ENCODE peak calls at places on chromosomes 6 and 20, in four cellular contexts. G is HepG2, A is A549, W is K562. Z is an unnamed sample.

GRCh38 chr6:19413323-19413722 is 423.8 kb upstream of the ID4 start:
- DNase-seq in G (no peak), A (no peak), W (no peak), Z (no peak)

GRCh38 chr20:11103866-11104265 is 430.1 kb upstream of the JAG1 start:
- DNase-seq in G (no peak), A (no peak), W (no peak), Z (no peak)

GRCh38 chr6:125182237-125183018 is 28.9 kb downstream of the TPD52L1 start:
- DNase-seq in G (no peak), A (no peak), W (no peak), Z (no peak)

GRCh38 chr20:33301192-33301930 is 18.3 kb downstream of the BPIFB1 start:
- DNase-seq in G (no peak), A (peak), W (no peak), Z (no peak)

GRCh38 chr6:107330190-107330589 is 129.2 kb downstream of the PDSS2 start:
- DNase-seq in G (no peak), A (no peak), W (no peak), Z (no peak)

GRCh38 chr6:68572525-68572924 is 62.6 kb upstream of the ADGRB3 start:
- DNase-seq in G (peak), A (peak), W (peak), Z (peak)

GRCh38 chr6:154298297-154298696 is 58.3 kb downstream of the IPCEF1 start:
- DNase-seq in G (peak), A (no peak), W (no peak), Z (no peak)

GRCh38 chr6:36292170-36292569 is 22.3 kb downstream of the PNPLA1 start:
- DNase-seq in G (no peak), A (no peak), W (no peak), Z (no peak)

GRCh38 chr6:119978274-119978889 is 628.8 kb upstream of the MAN1A1 start:
- DNase-seq in G (peak), A (peak), W (no peak), Z (no peak)

GRCh38 chr6:74931567-74931966 is 274.3 kb downstream of the COL12A1 start:
- DNase-seq in G (no peak), A (no peak), W (no peak), Z (no peak)

GRCh38 chr20:20286061-20286460 is 81.8 kb upstream of the INSM1 start:
- DNase-seq in G (no peak), A (no peak), W (no peak), Z (no peak)

GRCh38 chr20:30816182-30816645 is 441.2 kb upstream of the DEFB115 start:
- DNase-seq in G (no peak), A (no peak), W (peak), Z (peak)

GRCh38 chr6:69785697-69786096 is 11.1 kb downstream of the LMBRD1 start:
- DNase-seq in G (no peak), A (no peak), W (no peak), Z (no peak)

GRCh38 chr20:38927902-38928578 is 1.8 kb downstream of the FAM83D start:
- DNase-seq in G (no peak), A (peak), W (no peak), Z (no peak)

GRCh38 chr6:73694711-73695411 is 1.1 kb upstream of the CD109 start:
- DNase-seq in G (no peak), A (peak), W (no peak), Z (no peak)

GRCh38 chr6:37027036-37027720 is 21.7 kb downstream of the FGD2 start:
- DNase-seq in G (no peak), A (no peak), W (no peak), Z (no peak)

GRCh38 chr6:142400495-142400894 is 98.7 kb downstream of the ADGRG6 start:
- DNase-seq in G (no peak), A (no peak), W (peak), Z (no peak)

GRCh38 chr20:41232971-41233926 is 84.3 kb downstream of the ZHX3 start:
- DNase-seq in G (no peak), A (peak), W (no peak), Z (no peak)

GRCh38 chr20:61355585-61355984 is 103.5 kb downstream of the CDH4 start:
- DNase-seq in G (no peak), A (no peak), W (no peak), Z (no peak)

GRCh38 chr20:38187512-38187911 is 22.4 kb upstream of the TGM2 start:
- DNase-seq in G (peak), A (no peak), W (no peak), Z (peak)

GRCh38 chr6:105867280-105867679 is 218.9 kb upstream of the PRDM1 start:
- DNase-seq in G (no peak), A (no peak), W (no peak), Z (no peak)

GRCh38 chr6:2746557-2747061 is 4.1 kb downstream of the MYLK4 start:
- DNase-seq in G (no peak), A (no peak), W (no peak), Z (no peak)

GRCh38 chr6:104787305-104787704 is 72.4 kb downstream of the HACE1 start:
- DNase-seq in G (no peak), A (no peak), W (no peak), Z (no peak)

GRCh38 chr6:89792881-89793280 is 26.7 kb downstream of the MDN1 start:
- DNase-seq in G (peak), A (peak), W (peak), Z (no peak)

GRCh38 chr6:155604991-155605390 is 149.4 kb upstream of the NOX3 start:
- DNase-seq in G (no peak), A (peak), W (no peak), Z (no peak)

GRCh38 chr20:63280929-63281545 is 8.4 kb downstream of the ARFGAP1 start:
- DNase-seq in G (no peak), A (peak), W (no peak), Z (peak)

GRCh38 chr6:169935348-169935718 is 183.9 kb downstream of the ERMARD start:
- DNase-seq in G (no peak), A (no peak), W (no peak), Z (no peak)

GRCh38 chr20:57809661-57810172 is 99.9 kb upstream of the PMEPA1 start:
- DNase-seq in G (no peak), A (peak), W (no peak), Z (no peak)

GRCh38 chr6:142417331-142417750 is 115.5 kb downstream of the ADGRG6 start:
- DNase-seq in G (no peak), A (no peak), W (no peak), Z (no peak)

GRCh38 chr6:45278367-45278766 is 49.8 kb upstream of the RUNX2 start:
- DNase-seq in G (no peak), A (no peak), W (no peak), Z (no peak)

GRCh38 chr6:121533321-121533841 is 97.9 kb downstream of the GJA1 start:
- DNase-seq in G (no peak), A (no peak), W (no peak), Z (no peak)

GRCh38 chr6:128438311-128438916 is 82.0 kb downstream of the PTPRK start:
- DNase-seq in G (no peak), A (no peak), W (no peak), Z (no peak)
- TF ChIP-seq NR3C1 in G (no peak), A (no peak), W (no peak), Z (no peak)

DNA sequence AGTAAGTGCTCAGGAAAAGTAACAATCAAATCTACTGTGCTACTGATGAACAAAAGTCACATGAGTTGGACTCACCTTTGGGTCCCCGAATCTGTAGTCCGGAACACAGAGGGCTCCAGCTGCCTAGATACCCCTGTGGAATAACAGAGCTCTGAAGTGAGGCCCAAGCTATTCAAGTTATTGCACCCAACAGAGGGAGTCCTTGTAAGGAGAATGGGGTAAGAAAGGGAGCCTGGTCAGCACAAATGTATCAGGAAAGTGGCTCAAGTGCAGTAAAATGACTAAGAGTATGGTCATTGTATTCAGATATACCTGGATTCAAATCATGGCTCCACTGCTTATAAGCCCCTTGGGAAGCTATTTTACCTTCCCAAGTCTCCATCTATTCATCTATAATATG is 20.9 kb downstream of the EDN1 start:
- DNase-seq in G (no peak), A (peak), W (no peak), Z (no peak)
- TF ChIP-seq NR3C1 in G (no peak), A (no peak), W (no peak), Z (no peak)

DNA sequence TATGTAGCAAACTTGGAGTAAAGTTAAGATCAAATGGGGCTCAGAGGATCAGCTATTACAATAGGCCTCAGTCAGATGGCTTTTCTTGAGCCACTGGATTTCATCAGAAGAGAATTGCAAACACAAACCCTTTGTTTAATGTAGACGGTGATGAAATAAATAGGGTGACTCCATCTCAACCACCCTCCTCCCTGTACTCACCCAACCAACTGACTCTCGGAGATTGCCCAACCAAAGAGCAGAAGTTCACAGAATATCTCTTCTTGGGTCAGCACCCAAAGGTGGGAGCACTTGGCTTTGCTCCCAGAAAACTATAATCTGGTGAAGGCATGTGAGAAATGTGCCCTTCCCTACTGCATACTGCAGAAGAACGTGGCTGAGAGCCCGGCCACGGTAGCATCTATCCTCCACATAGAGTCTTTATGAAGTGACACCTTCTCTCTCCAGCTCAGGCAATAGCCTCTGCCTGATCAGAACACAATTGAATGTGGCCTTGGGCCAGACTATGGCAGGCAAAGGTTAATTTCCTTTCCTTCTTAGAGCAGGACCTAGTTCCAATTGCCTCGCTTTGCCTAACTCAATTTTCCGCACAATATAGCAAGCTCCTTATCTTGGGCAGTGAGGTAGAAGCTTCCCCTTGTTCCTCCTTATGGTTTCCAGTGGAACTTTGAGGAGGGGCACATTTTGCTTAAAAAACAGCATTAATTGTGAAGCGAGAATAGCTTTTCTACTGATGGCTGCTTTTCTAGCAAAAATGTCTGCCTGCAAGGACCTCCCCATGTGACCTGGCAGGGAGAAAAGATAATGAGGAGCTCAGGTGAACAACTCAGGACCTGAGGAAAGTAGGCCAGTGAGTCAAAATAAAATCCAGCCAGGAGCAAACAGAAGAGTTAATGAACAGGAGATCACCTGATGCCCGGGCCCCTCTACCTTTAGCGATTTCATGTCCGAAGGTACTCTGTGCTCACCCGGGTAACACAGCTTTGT is 79.4 kb downstream of the GFOD1 start:
- DNase-seq in G (peak), A (peak), W (peak), Z (no peak)
- TF ChIP-seq NR3C1 in G (no peak), A (no peak), W (no peak), Z (no peak)

GRCh38 chr6:149135809-149136208 is 181.7 kb upstream of the TAB2 start:
- DNase-seq in G (no peak), A (no peak), W (no peak), Z (no peak)

GRCh38 chr6:149138093-149138492 is 179.4 kb upstream of the TAB2 start:
- DNase-seq in G (no peak), A (no peak), W (no peak), Z (no peak)

GRCh38 chr6:149136913-149137286 is 180.6 kb upstream of the TAB2 start:
- DNase-seq in G (peak), A (no peak), W (no peak), Z (no peak)

GRCh38 chr6:149137594-149137993 is 179.9 kb upstream of the TAB2 start:
- DNase-seq in G (no peak), A (no peak), W (no peak), Z (no peak)

DNA sequence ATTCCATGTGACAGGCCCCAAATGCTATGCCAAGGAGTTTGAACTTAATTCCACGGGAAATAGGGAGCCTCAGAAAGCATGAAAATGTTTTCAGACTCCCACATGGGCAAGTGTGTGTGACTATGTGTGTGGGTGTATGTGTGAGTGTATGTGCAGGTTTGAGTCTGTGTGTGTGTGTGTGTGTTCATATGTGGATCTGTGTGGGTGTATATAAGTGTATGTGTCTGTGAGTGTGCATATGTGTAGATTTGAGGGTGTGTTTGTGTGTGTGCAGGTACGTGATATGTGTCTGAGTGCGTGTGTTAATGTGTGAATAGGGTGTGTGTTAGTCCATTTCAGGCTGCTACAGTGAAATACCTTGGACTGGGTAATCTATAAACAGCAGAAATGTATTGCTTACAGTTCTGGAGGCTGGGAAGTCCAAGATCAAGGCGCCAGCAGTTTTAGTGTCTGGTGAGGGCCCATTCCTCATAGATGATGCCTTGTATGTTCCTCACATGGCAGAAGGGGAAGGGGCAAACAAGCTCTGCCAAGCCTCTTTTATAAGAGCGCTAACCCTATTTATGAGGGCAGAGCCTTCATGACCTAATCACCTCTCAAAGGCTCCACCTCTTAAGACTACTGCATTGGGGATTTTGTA is 181.1 kb upstream of the TAB2 start:
- DNase-seq in G (no peak), A (no peak), W (no peak), Z (no peak)
- TF ChIP-seq NR3C1 in G (no peak), A (no peak), W (no peak), Z (no peak)

GRCh38 chr6:164062872-164063271 is 648.4 kb downstream of the QKI start:
- DNase-seq in G (no peak), A (no peak), W (no peak), Z (no peak)
- TF ChIP-seq NR3C1 in G (no peak), A (no peak), W (no peak), Z (no peak)

DNA sequence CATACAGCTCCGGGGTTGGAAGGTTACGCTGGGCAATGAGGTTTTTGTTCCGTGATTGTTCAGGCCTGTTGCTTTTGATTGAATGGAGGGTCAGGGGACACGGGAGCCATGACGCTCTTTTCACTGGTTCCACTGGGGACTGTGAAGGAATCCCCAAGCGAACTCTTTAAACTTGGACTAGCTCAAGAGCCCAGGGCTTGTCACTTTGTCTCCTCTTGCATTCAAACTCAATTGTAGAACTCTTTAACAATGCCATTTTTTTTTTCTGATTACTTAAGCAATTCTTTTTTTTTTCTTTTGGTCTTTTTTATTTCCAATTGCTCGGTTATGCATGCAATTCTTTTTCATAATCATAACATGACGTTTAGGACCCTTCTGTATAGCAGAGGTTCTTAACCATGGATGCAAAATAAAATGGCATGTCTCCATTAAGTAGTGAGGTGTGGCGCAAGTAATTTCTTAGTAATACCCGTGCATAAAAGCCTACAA is 402 bp upstream of the BFSP1 start:
- DNase-seq in G (no peak), A (no peak), W (no peak), Z (no peak)
- TF ChIP-seq NR3C1 in G (no peak), A (no peak), W (no peak), Z (no peak)

GRCh38 chr20:51598581-51598980 is 56.1 kb upstream of the NFATC2 start:
- DNase-seq in G (no peak), A (no peak), W (no peak), Z (no peak)

GRCh38 chr20:51600950-51601349 is 58.4 kb upstream of the NFATC2 start:
- DNase-seq in G (no peak), A (no peak), W (no peak), Z (no peak)

GRCh38 chr20:51597389-51598231 is 55.1 kb upstream of the NFATC2 start:
- DNase-seq in G (no peak), A (no peak), W (no peak), Z (no peak)

GRCh38 chr20:51602131-51602530 is 59.6 kb upstream of the NFATC2 start:
- DNase-seq in G (no peak), A (no peak), W (no peak), Z (no peak)

DNA sequence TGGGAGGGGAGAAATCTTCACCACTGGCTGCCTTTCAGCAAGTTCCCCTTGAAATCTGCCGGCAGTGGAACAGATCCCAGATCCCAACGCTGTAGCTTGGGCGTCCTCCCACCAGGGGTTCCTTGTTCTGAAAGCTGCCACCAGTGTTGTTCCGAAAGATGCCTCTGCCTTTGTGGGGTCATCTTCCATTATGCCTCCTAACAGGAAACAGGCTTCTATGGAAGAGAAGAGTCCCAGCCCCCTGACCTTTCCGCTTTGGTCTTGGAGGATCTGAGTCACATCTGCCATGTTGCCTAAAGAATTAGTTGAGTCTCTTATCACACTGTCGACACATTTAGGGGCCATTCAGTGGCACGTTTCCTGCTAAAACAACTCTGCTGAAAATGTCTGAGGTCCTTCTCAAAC is 57.5 kb upstream of the NFATC2 start:
- DNase-seq in G (no peak), A (no peak), W (peak), Z (no peak)
- TF ChIP-seq NR3C1 in G (no peak), A (no peak), W (no peak), Z (no peak)

GRCh38 chr6:134315974-134316391 is 1.9 kb downstream of the SGK1 start:
- DNase-seq in G (no peak), A (no peak), W (peak), Z (no peak)
- TF ChIP-seq NR3C1 in G (no peak), A (no peak), W (no peak), Z (no peak)

DNA sequence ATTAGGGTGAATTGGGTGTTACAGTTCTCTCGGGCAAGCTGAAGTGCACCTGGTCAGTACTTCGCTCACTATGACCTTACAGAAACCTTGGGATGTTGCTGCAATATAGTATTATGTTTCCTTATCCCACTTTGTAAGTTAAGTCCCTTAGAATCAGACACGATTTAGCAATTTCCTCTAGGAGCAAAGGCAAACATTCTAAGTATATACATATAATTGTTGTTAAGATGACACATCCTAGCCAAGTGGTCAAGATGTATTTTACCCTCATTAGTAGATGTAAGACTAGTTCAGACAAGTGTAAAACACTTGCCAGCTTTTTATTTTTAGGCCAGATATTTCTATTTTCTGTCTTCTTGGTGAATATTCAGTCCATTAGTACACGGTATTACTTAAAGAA is 31.1 kb upstream of the RGS17 start:
- DNase-seq in G (no peak), A (no peak), W (no peak), Z (no peak)
- TF ChIP-seq NR3C1 in G (no peak), A (no peak), W (no peak), Z (no peak)